ENCODE peak calls at places on chromosomes 5 and 9, in four cellular contexts. V, B, H and T are unnamed samples. For H4K20me1 and H3K27me3, the result is how much of the 10 kb centered on the place peaks cover.

GRCh38 chr5:163475416-163475815 is 15.0 kb downstream of the HMMR start:
- DNase-seq in V (no peak), B (no peak), H (no peak), T (no peak)

GRCh38 chr5:56489272-56489671 is 256.1 kb upstream of the ANKRD55 start:
- DNase-seq in V (no peak), B (no peak), H (no peak), T (no peak)

GRCh38 chr9:88313364-88314220 is 74.7 kb upstream of the SPIN1 start:
- DNase-seq in V (no peak), B (no peak), H (peak), T (no peak)

GRCh38 chr5:169695919-169696490 is 58.9 kb downstream of the DOCK2 start:
- DNase-seq in V (peak), B (no peak), H (no peak), T (peak)

GRCh38 chr5:159104058-159104651 is 4.4 kb upstream of the EBF1 start:
- DNase-seq in V (no peak), B (peak), H (peak), T (no peak)

GRCh38 chr5:51521583-51521982 is 138.3 kb downstream of the ISL1 start:
- DNase-seq in V (no peak), B (peak), H (no peak), T (no peak)

GRCh38 chr9:121844562-121844961 is 193.1 kb downstream of the DAB2IP start:
- DNase-seq in V (no peak), B (no peak), H (no peak), T (no peak)

GRCh38 chr5:132067451-132067850 is 6.1 kb upstream of the CSF2 start:
- DNase-seq in V (no peak), B (no peak), H (no peak), T (no peak)

GRCh38 chr9:34187891-34188240 is 9.0 kb downstream of the UBAP1 start:
- DNase-seq in V (no peak), B (no peak), H (no peak), T (no peak)

GRCh38 chr9:37471942-37472679 is 6.9 kb upstream of the ZBTB5 start:
- DNase-seq in V (no peak), B (peak), H (peak), T (peak)

GRCh38 chr5:40572947-40573346 is 106.8 kb upstream of the PTGER4 start:
- DNase-seq in V (no peak), B (no peak), H (no peak), T (no peak)

GRCh38 chr9:34514816-34515215 is 8.0 kb downstream of the ENHO start:
- DNase-seq in V (no peak), B (no peak), H (no peak), T (no peak)

GRCh38 chr9:110248361-110248760 is 7.9 kb downstream of the TXN start:
- DNase-seq in V (no peak), B (no peak), H (no peak), T (peak)

GRCh38 chr5:143182901-143183820 is 220.3 kb downstream of the NR3C1 start:
- DNase-seq in V (no peak), B (peak), H (no peak), T (no peak)

GRCh38 chr9:19231126-19232035 is 888 bp downstream of the DENND4C start:
- DNase-seq in V (peak), B (peak), H (peak), T (peak)

GRCh38 chr9:18317896-18318295 is 156.1 kb upstream of the ADAMTSL1 start:
- DNase-seq in V (no peak), B (no peak), H (no peak), T (peak)

GRCh38 chr9:93259490-93260289 is 75.8 kb downstream of the WNK2 start:
- DNase-seq in V (peak), B (no peak), H (no peak), T (no peak)

GRCh38 chr5:107669543-107670027 is 1.2 kb downstream of the EFNA5 start:
- DNase-seq in V (peak), B (peak), H (peak), T (peak)

GRCh38 chr5:115333164-115333563 is 36.7 kb upstream of the CCDC112 start:
- DNase-seq in V (no peak), B (no peak), H (no peak), T (no peak)

GRCh38 chr9:134358026-134358967 is 32.0 kb downstream of the RXRA start:
- DNase-seq in V (peak), B (no peak), H (no peak), T (peak)
- H4K20me1 ChIP-seq in V (half or more), B (half or more), H (under half), T (under half)

GRCh38 chr5:147876626-147877025 is 1.9 kb upstream of the SCGB3A2 start:
- DNase-seq in V (no peak), B (no peak), H (no peak), T (no peak)
- H3K27me3 ChIP-seq in V (under half), B (half or more), H (under half), T (under half)

DNA sequence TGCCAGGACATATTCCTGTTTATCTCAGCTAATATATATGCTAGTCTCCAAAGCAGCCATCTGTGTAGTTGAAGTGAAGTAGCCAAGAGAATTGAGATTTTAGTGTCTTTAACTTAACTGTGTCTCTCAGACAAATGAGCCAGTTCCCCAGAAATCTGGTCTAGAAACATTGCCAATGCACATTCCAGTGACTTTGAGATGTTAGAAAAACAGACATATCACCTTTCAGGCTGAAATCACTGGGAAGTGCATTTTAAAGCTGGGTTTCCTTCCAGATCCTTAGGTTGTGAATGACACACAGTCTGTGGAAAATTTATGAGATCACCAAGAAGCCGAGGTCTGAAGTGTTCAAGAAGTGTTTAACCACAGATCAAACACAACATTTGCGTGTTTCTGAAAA is 114.6 kb downstream of the MTX3 start:
- DNase-seq in V (no peak), B (no peak), H (no peak), T (no peak)
- H2AFZ ChIP-seq in V (peak), B (no peak), H (peak), T (no peak)

GRCh38 chr9:134720136-134720753 is 78.6 kb downstream of the COL5A1 start:
- DNase-seq in V (no peak), B (no peak), H (no peak), T (no peak)
- H4K20me1 ChIP-seq in V (half or more), B (half or more), H (under half), T (under half)

DNA sequence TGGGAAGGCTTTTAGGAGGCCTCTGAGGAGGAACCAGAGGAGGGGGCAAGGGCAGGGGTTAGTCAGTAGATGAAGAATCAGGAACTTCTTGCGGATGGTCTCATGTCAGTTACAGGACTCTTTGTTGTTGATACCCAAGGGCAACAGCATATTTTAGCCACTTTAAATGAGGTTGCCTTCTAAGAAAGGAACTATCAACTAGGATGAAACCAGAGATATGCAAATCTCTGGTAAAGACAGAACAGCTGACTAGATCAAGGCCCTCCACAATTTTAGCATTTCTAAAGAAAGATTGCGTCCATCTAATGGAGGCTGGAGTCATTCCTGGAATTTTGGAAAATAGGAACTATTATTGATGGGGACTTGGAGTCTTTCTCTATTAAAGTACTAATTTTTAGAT is 57.7 kb upstream of the KLF4 start:
- DNase-seq in V (no peak), B (no peak), H (no peak), T (no peak)
- H3K27me3 ChIP-seq in V (under half), B (under half), H (under half), T (under half)

GRCh38 chr5:154071799-154072781 is 33.3 kb downstream of the MFAP3 start:
- DNase-seq in V (peak), B (peak), H (peak), T (peak)
- H2AFZ ChIP-seq in V (peak), B (no peak), H (peak), T (peak)

GRCh38 chr5:476102-476813 is 33.3 kb downstream of the EXOC3 start:
- DNase-seq in V (no peak), B (no peak), H (no peak), T (no peak)
- H4K20me1 ChIP-seq in V (under half), B (under half), H (under half), T (under half)

DNA sequence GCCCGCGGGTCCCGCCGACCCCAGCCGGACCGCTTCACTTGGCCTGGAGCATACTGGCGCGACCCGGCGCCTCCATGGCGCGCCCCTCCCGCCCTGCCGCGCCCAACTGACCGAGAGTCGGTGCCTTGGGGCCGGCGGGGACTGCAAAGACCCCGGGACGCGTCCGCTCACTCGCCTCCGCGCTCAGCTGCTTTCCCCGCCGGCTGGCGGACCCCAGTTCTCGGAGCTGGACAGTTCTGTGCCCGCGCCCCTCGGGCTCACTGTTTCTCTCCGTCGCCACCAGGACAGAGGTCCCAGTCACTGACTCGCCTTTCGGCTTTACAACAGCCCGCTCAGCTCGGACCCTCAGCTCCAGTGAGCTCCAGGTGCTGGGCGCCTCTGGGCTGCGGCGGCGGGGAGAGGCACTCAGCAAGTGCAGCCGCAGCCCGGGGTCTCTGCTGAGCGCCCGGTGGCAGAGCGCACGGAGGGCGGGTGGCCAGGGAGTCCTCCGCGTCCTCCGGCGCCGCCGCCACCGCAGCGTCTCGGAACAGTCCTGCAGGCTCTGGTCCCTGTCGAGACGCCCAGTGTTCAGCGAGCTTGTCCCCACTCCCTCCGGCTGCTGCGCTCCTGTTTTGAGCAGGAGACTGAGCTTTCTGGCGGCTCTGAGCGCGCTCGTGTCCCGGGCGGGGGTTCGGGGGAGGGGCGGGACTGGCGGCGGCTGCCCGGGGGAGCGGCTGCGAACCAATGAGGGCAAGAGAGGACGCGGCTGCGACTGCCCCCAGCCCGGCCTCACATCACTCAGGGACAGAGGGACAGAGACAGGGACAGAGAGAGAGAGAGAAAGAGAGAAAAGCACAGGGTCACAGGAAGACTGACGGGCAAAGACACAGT is at the start of gene SMIM32:
- DNase-seq in V (peak), B (peak), H (peak), T (no peak)
- H3K27me3 ChIP-seq in V (under half), B (under half), H (half or more), T (under half)

GRCh38 chr9:124082622-124083021 is 71.1 kb downstream of the LHX2 start:
- DNase-seq in V (no peak), B (no peak), H (no peak), T (no peak)

GRCh38 chr9:124075761-124076160 is 64.2 kb downstream of the LHX2 start:
- DNase-seq in V (no peak), B (no peak), H (no peak), T (no peak)

GRCh38 chr9:124077915-124078572 is 66.5 kb downstream of the LHX2 start:
- DNase-seq in V (no peak), B (no peak), H (no peak), T (peak)

GRCh38 chr9:124078641-124079040 is 67.1 kb downstream of the LHX2 start:
- DNase-seq in V (no peak), B (no peak), H (no peak), T (peak)

GRCh38 chr9:124079176-124079925 is 67.8 kb downstream of the LHX2 start:
- DNase-seq in V (no peak), B (no peak), H (peak), T (no peak)
- H2AFZ ChIP-seq in V (no peak), B (no peak), H (no peak), T (no peak)